ENCODE peak calls at places on chromosomes 7 and 10, in ten cellular contexts. U is AG09309, B is IMR-90, M is left lung, Q is fibroblast of lung, L is fibroblast of pulmonary artery, V is OCI-LY7, C is spleen, X is A549, A is psoas muscle. J is an unnamed sample.

GRCh38 chr7:57308631-57309408 is 141.2 kb upstream of the ZNF716 start:
- DNase-seq in C (no peak), A (no peak), M (no peak), L (no peak), X (no peak), Q (no peak), B (no peak), U (no peak), V (peak), J (no peak)

GRCh38 chr10:51707821-51708424 is 8.5 kb upstream of the CSTF2T start:
- DNase-seq in M (no peak), Q (no peak), V (no peak), X (no peak), C (no peak), B (no peak), U (no peak), A (no peak), L (no peak), J (no peak)

GRCh38 chr7:38744746-38745145 is 113.6 kb upstream of the AMPH start:
- DNase-seq in X (no peak), M (no peak), B (peak), L (peak), U (peak), C (no peak), A (no peak), Q (peak), V (no peak), J (peak)

GRCh38 chr7:4814463-4814862 is 39.0 kb downstream of the AP5Z1 start:
- DNase-seq in L (no peak), X (no peak), B (no peak), A (no peak), M (no peak), C (peak), V (no peak), U (no peak), Q (no peak), J (no peak)

GRCh38 chr10:87068281-87068680 is 26.4 kb downstream of the GLUD1 start:
- DNase-seq in M (no peak), V (no peak), X (no peak), Q (no peak), U (no peak), L (no peak), C (no peak), B (no peak), A (no peak), J (no peak)

GRCh38 chr10:119441151-119441821 is 101.2 kb downstream of the RGS10 start:
- DNase-seq in V (no peak), X (no peak), Q (peak), A (peak), C (no peak), L (peak), M (no peak), U (peak), B (peak), J (peak)

GRCh38 chr7:1698221-1698620 is 28.1 kb downstream of the ELFN1 start:
- DNase-seq in U (no peak), C (peak), Q (no peak), A (no peak), M (no peak), X (no peak), L (no peak), V (no peak), B (no peak), J (no peak)

GRCh38 chr10:119333146-119333792 is 125.9 kb downstream of the GRK5 start:
- DNase-seq in V (peak), X (no peak), B (peak), U (no peak), C (peak), A (peak), Q (peak), L (no peak), M (no peak), J (peak)

GRCh38 chr7:26506196-26506595 is 214.5 kb downstream of the SNX10 start:
- DNase-seq in X (no peak), Q (no peak), B (no peak), U (no peak), A (no peak), V (no peak), M (no peak), L (no peak), C (no peak), J (no peak)

GRCh38 chr10:21281765-21282484 is 243.6 kb downstream of the SKIDA1 start:
- DNase-seq in B (no peak), A (no peak), X (no peak), M (no peak), C (no peak), U (no peak), V (no peak), L (no peak), Q (no peak), J (no peak)

GRCh38 chr10:81950358-81950757 is 75.4 kb downstream of the NRG3 start:
- DNase-seq in M (no peak), Q (no peak), U (no peak), B (no peak), L (no peak), V (no peak), X (no peak), A (no peak), C (no peak), J (no peak)

GRCh38 chr10:19719320-19719719 is 96.9 kb upstream of the PLXDC2 start:
- DNase-seq in X (no peak), A (no peak), C (no peak), Q (peak), B (peak), V (no peak), U (peak), M (no peak), L (peak), J (no peak)

GRCh38 chr7:157475095-157475494 is 138.3 kb downstream of the DNAJB6 start:
- DNase-seq in A (no peak), B (no peak), L (no peak), Q (no peak), M (no peak), X (no peak), U (no peak), C (no peak), V (no peak), J (no peak)

GRCh38 chr7:140214075-140214684 is 37.4 kb upstream of the KDM7A start:
- DNase-seq in A (no peak), C (no peak), Q (peak), V (no peak), U (no peak), X (no peak), M (peak), L (peak), B (peak), J (peak)

GRCh38 chr10:97549587-97550322 is 22.8 kb upstream of the ANKRD2 start:
- DNase-seq in U (no peak), A (peak), L (peak), B (no peak), C (peak), Q (no peak), V (no peak), X (no peak), M (peak), J (peak)

GRCh38 chr7:50557114-50557513 is 8.1 kb downstream of the DDC start:
- DNase-seq in U (no peak), L (no peak), M (no peak), X (no peak), A (no peak), Q (no peak), V (no peak), B (no peak), C (no peak), J (no peak)

GRCh38 chr7:71361633-71362032 is 229.7 kb downstream of the GALNT17 start:
- DNase-seq in M (no peak), C (no peak), B (no peak), U (no peak), X (no peak), A (no peak), Q (no peak), L (no peak), V (no peak), J (no peak)

GRCh38 chr7:3187378-3188040 is 113.5 kb upstream of the SDK1 start:
- DNase-seq in M (no peak), U (no peak), V (no peak), Q (peak), L (peak), A (no peak), B (no peak), X (no peak), C (no peak), J (no peak)

GRCh38 chr7:80106498-80107113 is 28.0 kb upstream of the GNAI1 start:
- DNase-seq in C (no peak), U (no peak), Q (no peak), M (no peak), A (no peak), V (no peak), X (no peak), B (no peak), L (no peak), J (no peak)

GRCh38 chr10:93235686-93236085 is 162.0 kb downstream of the CYP26A1 start:
- DNase-seq in Q (peak), C (no peak), M (no peak), X (no peak), U (peak), V (no peak), A (no peak), B (peak), L (peak), J (no peak)

GRCh38 chr7:151245360-151246160 is 2.9 kb downstream of the SMARCD3 start:
- DNase-seq in U (no peak), C (peak), L (no peak), X (peak), A (peak), V (peak), Q (no peak), B (no peak), M (no peak), J (peak)

GRCh38 chr10:22228943-22229755 is 11.3 kb upstream of the EBLN1 start:
- DNase-seq in U (peak), Q (peak), X (peak), V (peak), B (peak), L (peak), C (peak), M (peak), A (peak), J (peak)

GRCh38 chr7:30996883-30997282 is 33.1 kb downstream of the GHRHR start:
- DNase-seq in Q (no peak), M (no peak), C (no peak), B (no peak), U (no peak), L (no peak), V (no peak), X (no peak), A (no peak), J (peak)

GRCh38 chr10:37752309-37752875 is 105.0 kb downstream of the ZNF248 start:
- DNase-seq in L (no peak), C (no peak), V (peak), Q (no peak), M (no peak), U (no peak), X (no peak), B (no peak), A (no peak), J (no peak)
- H3K4me3 ChIP-seq in L (no peak), C (no peak), V (no peak), Q (no peak), M (no peak), U (no peak), X (no peak), B (no peak), A (no peak), J (no peak)

GRCh38 chr7:64614812-64615211 is 51.1 kb upstream of the ZNF107 start:
- DNase-seq in A (no peak), M (no peak), V (no peak), X (no peak), U (no peak), C (no peak), Q (no peak), L (no peak), B (no peak), J (no peak)

GRCh38 chr7:64619705-64620104 is 46.2 kb upstream of the ZNF107 start:
- DNase-seq in Q (no peak), B (no peak), U (no peak), V (peak), A (no peak), C (no peak), L (no peak), X (no peak), M (no peak), J (no peak)

GRCh38 chr7:64621656-64622055 is 44.3 kb upstream of the ZNF107 start:
- DNase-seq in U (no peak), L (no peak), X (no peak), V (peak), C (no peak), M (no peak), Q (no peak), A (no peak), B (no peak), J (no peak)

GRCh38 chr7:64613653-64614052 is 50.8 kb upstream of the ZNF680 start:
- DNase-seq in C (no peak), B (no peak), X (no peak), L (no peak), A (no peak), U (no peak), V (no peak), Q (no peak), M (no peak), J (peak)

GRCh38 chr7:64618785-64619456 is 47.0 kb upstream of the ZNF107 start:
- DNase-seq in M (no peak), L (peak), X (no peak), C (no peak), Q (peak), U (peak), A (no peak), B (peak), V (peak), J (peak)
- TF ChIP-seq CTCF in M (peak), L (peak), X (peak), C (peak), Q (peak), U (peak), A (peak), B (peak), V (peak), J (peak)

GRCh38 chr10:101831169-101831811 is 12.3 kb downstream of the KCNIP2 start:
- DNase-seq in C (no peak), X (no peak), V (no peak), M (no peak), U (no peak), B (no peak), Q (no peak), A (no peak), L (no peak), J (no peak)

GRCh38 chr10:101828734-101829551 is 10.7 kb upstream of the OGA start:
- DNase-seq in M (peak), C (peak), A (peak), L (no peak), U (no peak), X (no peak), Q (no peak), B (no peak), V (no peak), J (no peak)

GRCh38 chr10:101827919-101828600 is 9.8 kb upstream of the OGA start:
- DNase-seq in Q (no peak), M (peak), B (no peak), U (no peak), C (peak), V (no peak), L (no peak), X (no peak), A (no peak), J (no peak)

GRCh38 chr10:101830322-101831168 is 12.3 kb upstream of the OGA start:
- DNase-seq in Q (peak), A (peak), U (peak), M (peak), B (peak), X (peak), V (peak), L (peak), C (peak), J (peak)

GRCh38 chr10:101829561-101830315 is 11.5 kb upstream of the OGA start:
- DNase-seq in U (no peak), C (peak), A (peak), L (no peak), M (peak), V (peak), X (no peak), B (no peak), Q (no peak), J (peak)
- H3K4me3 ChIP-seq in U (no peak), C (peak), A (peak), L (peak), M (peak), V (peak), X (peak), B (no peak), Q (peak), J (peak)

DNA sequence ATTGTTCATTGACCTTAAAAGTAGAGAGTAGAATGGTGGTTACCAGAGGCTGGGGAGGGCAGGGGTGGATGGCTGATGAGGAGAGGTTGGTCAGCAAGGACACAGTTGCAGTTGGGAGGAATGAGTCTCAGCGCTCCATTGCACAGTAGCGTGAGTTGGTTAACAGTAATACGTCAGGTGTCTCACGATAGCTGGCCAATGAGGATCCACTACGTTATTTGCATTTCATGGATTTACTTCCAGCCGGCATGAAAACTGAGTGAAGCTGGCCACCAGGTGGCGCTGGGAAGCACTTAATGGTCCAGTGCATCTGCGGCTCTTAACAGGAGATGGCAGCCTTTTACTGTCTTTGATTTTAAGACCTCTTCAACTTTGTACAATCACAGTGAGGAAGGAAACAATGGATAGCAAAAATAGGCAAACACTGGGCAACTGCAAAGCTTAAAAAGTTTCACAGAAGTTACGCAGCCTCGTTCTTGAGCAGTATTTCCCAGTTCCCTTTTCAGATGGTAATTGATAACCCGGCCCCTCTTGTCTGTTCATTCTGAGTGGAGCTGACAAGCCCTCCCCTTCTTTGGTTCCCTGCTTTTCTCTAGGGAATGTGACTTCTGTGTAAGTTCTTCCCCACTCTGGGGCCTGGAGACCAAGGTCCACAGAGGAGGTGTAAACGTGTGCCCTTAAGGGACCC is 23.7 kb downstream of the AKR1E2 start:
- DNase-seq in B (peak), L (peak), X (peak), M (peak), U (peak), C (peak), Q (peak), V (peak), A (peak), J (peak)
- TF ChIP-seq CTCF in B (peak), L (no peak), X (peak), M (peak), U (peak), C (peak), Q (peak), V (peak), A (peak), J (peak)

GRCh38 chr10:5292196-5292735 is 72.5 kb upstream of the UCN3 start:
- DNase-seq in L (no peak), U (no peak), M (no peak), C (no peak), Q (no peak), V (peak), X (no peak), B (no peak), A (no peak), J (peak)
- H3K4me3 ChIP-seq in L (no peak), U (no peak), M (no peak), C (no peak), Q (no peak), V (no peak), X (no peak), B (no peak), A (peak), J (no peak)

J was measured in epithelial cell of esophagus.